ENCODE peak calls at places on chromosomes 1 and 21, in ten cellular contexts. V is AG10803; R is cardiac fibroblast; K is OCI-LY7; L is cardiac muscle cell; O is IMR-90; I is BE2C; D is body of pancreas; H is skeletal muscle cell; C is CD8-positive, alpha-beta memory T cell. U is an unnamed sample.

GRCh38 chr1:48526045-48526714 is 54.2 kb upstream of the SPATA6 start:
- DNase-seq in C (no peak), H (peak), O (peak), D (peak), L (peak), V (peak), K (no peak), R (peak), I (peak), U (no peak)

GRCh38 chr21:18041012-18041411 is 203.6 kb upstream of the CHODL start:
- DNase-seq in K (peak), O (no peak), H (no peak), L (peak), R (peak), V (no peak), I (peak), C (no peak), D (no peak), U (peak)

GRCh38 chr1:115469703-115470476 is 131.8 kb upstream of the NGF start:
- DNase-seq in L (peak), K (peak), H (no peak), I (peak), C (no peak), D (peak), O (peak), R (peak), V (peak), U (no peak)

GRCh38 chr1:164524810-164525209 is 34.2 kb upstream of the PBX1 start:
- DNase-seq in L (peak), K (no peak), H (no peak), O (peak), C (no peak), R (peak), V (peak), I (no peak), D (no peak), U (no peak)

GRCh38 chr1:197198911-197199310 is 52.4 kb upstream of the ASPM start:
- DNase-seq in R (no peak), D (no peak), L (no peak), O (no peak), K (no peak), H (no peak), I (no peak), C (no peak), V (no peak), U (no peak)

GRCh38 chr1:81232505-81232904 is 568.2 kb upstream of the ADGRL2 start:
- DNase-seq in C (no peak), L (no peak), K (no peak), O (no peak), V (peak), R (no peak), I (no peak), H (no peak), D (no peak), U (no peak)

GRCh38 chr1:160244209-160244608 is 18.1 kb downstream of the DCAF8 start:
- DNase-seq in D (no peak), I (no peak), R (no peak), H (no peak), C (no peak), V (no peak), K (no peak), O (no peak), L (no peak), U (no peak)

GRCh38 chr1:224106568-224107281 is 7.2 kb upstream of the FBXO28 start:
- DNase-seq in I (no peak), R (peak), K (peak), H (peak), C (no peak), D (peak), O (peak), L (peak), V (peak), U (peak)

GRCh38 chr21:27813750-27814149 is 846.9 kb upstream of the ADAMTS5 start:
- DNase-seq in D (no peak), H (no peak), K (no peak), O (no peak), C (no peak), R (no peak), L (no peak), V (no peak), I (peak), U (no peak)

GRCh38 chr1:9225411-9225785 is 9.2 kb upstream of the H6PD start:
- DNase-seq in K (no peak), C (no peak), R (no peak), H (no peak), L (no peak), O (no peak), I (no peak), V (no peak), D (no peak), U (no peak)

GRCh38 chr1:69688178-69688577 is 120.5 kb downstream of the LRRC7 start:
- DNase-seq in O (no peak), L (no peak), D (no peak), K (no peak), I (no peak), R (no peak), C (no peak), H (no peak), V (no peak), U (no peak)

GRCh38 chr1:43858324-43858723 is 75.3 kb upstream of the ARTN start:
- DNase-seq in D (peak), I (no peak), L (peak), C (no peak), R (peak), V (peak), H (peak), K (no peak), O (peak), U (no peak)

GRCh38 chr1:59375321-59376220 is 78.7 kb downstream of the FGGY start:
- DNase-seq in C (no peak), K (no peak), H (peak), I (no peak), O (peak), L (peak), D (no peak), V (peak), R (peak), U (no peak)

GRCh38 chr1:8090241-8090702 is 64.2 kb upstream of the ERRFI1 start:
- DNase-seq in H (peak), I (no peak), K (no peak), L (peak), C (no peak), V (peak), D (no peak), O (peak), R (peak), U (no peak)

GRCh38 chr1:77197351-77197750 is 21.9 kb downstream of the PIGK start:
- DNase-seq in I (no peak), K (no peak), H (no peak), V (no peak), L (no peak), R (no peak), O (no peak), D (no peak), C (no peak), U (no peak)

GRCh38 chr1:69994261-69994660 is 211.1 kb downstream of the LRRC40 start:
- DNase-seq in O (no peak), L (peak), D (no peak), C (no peak), V (peak), I (no peak), H (no peak), K (no peak), R (peak), U (no peak)

GRCh38 chr1:50228871-50229384 is 120.2 kb downstream of the ELAVL4 start:
- DNase-seq in H (no peak), O (no peak), L (no peak), I (no peak), C (no peak), V (no peak), K (no peak), D (no peak), R (no peak), U (no peak)

GRCh38 chr1:184502154-184502553 is 115.3 kb downstream of the C1orf21 start:
- DNase-seq in R (no peak), K (no peak), I (no peak), O (no peak), H (no peak), V (no peak), D (no peak), C (no peak), L (no peak), U (no peak)

GRCh38 chr1:54403808-54404261 is 2.4 kb downstream of the SSBP3 start:
- DNase-seq in V (peak), O (peak), K (peak), L (peak), H (peak), I (no peak), C (no peak), D (no peak), R (peak), U (no peak)

GRCh38 chr1:156102634-156103511 is 11.6 kb upstream of the LMNA start:
- DNase-seq in O (peak), H (no peak), R (peak), L (peak), K (no peak), C (no peak), D (no peak), V (peak), I (no peak), U (no peak)

GRCh38 chr1:105544475-105544874 is 1512.0 kb upstream of the PRMT6 start:
- DNase-seq in R (peak), K (no peak), I (no peak), O (peak), L (no peak), D (no peak), V (no peak), H (peak), C (no peak), U (no peak)

GRCh38 chr1:59316497-59317128 is 19.7 kb downstream of the FGGY start:
- DNase-seq in D (no peak), C (no peak), V (peak), H (no peak), O (peak), L (peak), R (peak), K (no peak), I (no peak), U (peak)

GRCh38 chr1:2133879-2134215 is 60.7 kb downstream of the FAAP20 start:
- DNase-seq in L (no peak), V (no peak), O (no peak), R (no peak), I (no peak), C (no peak), H (no peak), K (no peak), D (no peak), U (no peak)

GRCh38 chr1:106755682-106756406 is 300.6 kb upstream of the PRMT6 start:
- DNase-seq in V (peak), H (peak), L (peak), D (no peak), K (no peak), I (no peak), O (peak), C (no peak), R (peak), U (no peak)

GRCh38 chr1:36516372-36517018 is 33.8 kb upstream of the CSF3R start:
- DNase-seq in I (peak), D (peak), R (peak), O (peak), C (peak), L (peak), V (peak), K (peak), H (peak), U (peak)

GRCh38 chr1:244052011-244052727 is 1.1 kb downstream of the ZBTB18 start:
- DNase-seq in D (no peak), O (peak), C (no peak), H (no peak), L (no peak), I (peak), V (no peak), K (no peak), R (no peak), U (no peak)

GRCh38 chr21:42357307-42357706 is 6.5 kb upstream of the TFF2 start:
- DNase-seq in K (no peak), D (no peak), L (no peak), I (no peak), O (no peak), R (no peak), C (no peak), V (no peak), H (no peak), U (no peak)
- H3K4me3 ChIP-seq in K (no peak), D (no peak), L (no peak), I (no peak), O (no peak), R (no peak), C (no peak), V (no peak), H (no peak), U (no peak)

GRCh38 chr1:41426201-41426890 is 58.1 kb downstream of the EDN2 start:
- DNase-seq in C (no peak), L (no peak), H (no peak), D (no peak), V (no peak), O (no peak), R (no peak), I (no peak), K (no peak), U (no peak)

GRCh38 chr1:41425369-41425768 is 59.1 kb downstream of the EDN2 start:
- DNase-seq in V (no peak), H (no peak), D (no peak), K (no peak), I (no peak), O (no peak), R (no peak), C (no peak), L (no peak), U (no peak)

GRCh38 chr1:41424581-41425118 is 59.8 kb downstream of the EDN2 start:
- DNase-seq in C (no peak), V (peak), O (no peak), D (no peak), L (no peak), I (no peak), K (no peak), R (no peak), H (no peak), U (no peak)

GRCh38 chr1:41422306-41422705 is 61.1 kb downstream of the FOXO6 start:
- DNase-seq in L (no peak), H (no peak), D (no peak), V (no peak), C (no peak), K (no peak), R (no peak), I (no peak), O (no peak), U (no peak)

GRCh38 chr1:41423511-41424191 is 60.8 kb downstream of the EDN2 start:
- DNase-seq in C (no peak), L (no peak), V (no peak), R (no peak), O (no peak), H (no peak), K (no peak), D (peak), I (peak), U (no peak)
- H3K4me3 ChIP-seq in C (no peak), L (no peak), V (no peak), R (no peak), O (no peak), H (no peak), K (no peak), D (no peak), I (peak), U (no peak)

DNA sequence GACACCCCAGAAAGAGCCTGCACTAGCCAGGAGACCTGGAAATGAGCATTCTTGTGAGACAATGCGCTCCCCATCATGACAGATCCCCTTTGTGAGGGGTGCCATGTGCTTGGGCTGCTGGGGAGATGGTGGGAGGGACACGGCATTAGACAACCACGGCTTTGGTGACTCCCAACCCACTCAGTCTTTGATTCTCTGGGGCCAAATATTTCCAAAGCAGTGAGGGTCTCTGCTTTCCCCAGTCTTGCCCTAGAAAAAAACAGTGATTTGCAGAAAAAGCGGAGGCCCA is 10.2 kb downstream of the SLC45A3 start:
- DNase-seq in I (no peak), K (no peak), C (no peak), R (no peak), D (no peak), L (no peak), H (no peak), O (no peak), V (no peak), U (no peak)
- H3K4me3 ChIP-seq in I (no peak), K (peak), C (no peak), R (no peak), D (no peak), L (no peak), H (no peak), O (no peak), V (no peak), U (no peak)

GRCh38 chr1:21621761-21622436 is 47.3 kb downstream of the RAP1GAP start:
- DNase-seq in R (no peak), I (no peak), K (no peak), D (no peak), V (no peak), C (no peak), H (no peak), L (no peak), O (no peak), U (no peak)
- H3K4me3 ChIP-seq in R (no peak), I (no peak), K (no peak), D (peak), V (no peak), C (no peak), H (peak), L (peak), O (no peak), U (peak)

GRCh38 chr1:169309178-169310166 is 58.1 kb downstream of the NME7 start:
- DNase-seq in H (no peak), O (no peak), C (no peak), R (no peak), V (no peak), I (no peak), D (no peak), K (no peak), L (no peak), U (no peak)
- H3K4me3 ChIP-seq in H (no peak), O (no peak), C (peak), R (no peak), V (no peak), I (no peak), D (no peak), K (no peak), L (no peak), U (no peak)

GRCh38 chr1:181483084-181483559 is at the start of gene CACNA1E:
- DNase-seq in L (no peak), V (no peak), I (no peak), H (no peak), K (no peak), D (no peak), R (no peak), O (no peak), C (no peak), U (no peak)

GRCh38 chr1:181485276-181486097 is 2.2 kb downstream of the CACNA1E start:
- DNase-seq in K (no peak), D (peak), R (no peak), O (no peak), L (no peak), H (no peak), V (no peak), C (no peak), I (no peak), U (peak)

GRCh38 chr1:181482001-181482430 is 1.3 kb upstream of the CACNA1E start:
- DNase-seq in K (no peak), D (no peak), V (no peak), C (no peak), L (no peak), H (no peak), O (no peak), R (no peak), I (no peak), U (no peak)

GRCh38 chr1:181483561-181484291 is 409 bp downstream of the CACNA1E start:
- DNase-seq in H (no peak), R (no peak), I (no peak), L (no peak), C (no peak), O (no peak), V (no peak), K (no peak), D (no peak), U (no peak)

DNA sequence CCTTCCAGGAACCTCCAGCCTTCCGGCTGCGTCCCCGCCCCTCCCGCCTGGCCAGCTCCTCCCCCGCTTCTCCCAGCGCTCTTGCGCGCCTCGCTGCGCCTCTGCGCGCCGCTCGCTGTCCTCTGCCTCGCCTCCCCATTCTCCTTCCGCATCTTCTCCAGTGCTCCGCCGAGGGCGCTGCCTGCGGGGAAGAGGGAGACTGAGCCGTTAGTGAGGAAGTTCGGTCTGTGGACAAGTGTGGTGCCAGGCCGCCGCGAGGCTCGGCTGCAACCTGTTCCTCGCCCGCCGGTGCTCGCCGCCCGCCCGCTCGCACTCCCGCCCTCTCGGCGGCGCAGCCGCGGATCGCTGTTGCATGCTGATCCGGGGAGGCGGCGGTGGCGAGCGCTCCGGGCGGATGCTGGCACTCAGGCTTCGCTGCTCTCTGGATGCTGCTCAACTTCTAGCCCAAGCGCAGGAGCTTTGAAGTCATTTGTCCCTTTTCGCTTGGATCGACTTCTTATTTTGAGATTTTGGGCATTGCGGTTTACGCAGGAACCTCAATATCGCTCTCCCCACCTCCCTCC is 715 bp upstream of the CACNA1E start:
- DNase-seq in I (no peak), K (no peak), L (peak), H (no peak), O (peak), D (no peak), V (peak), R (no peak), C (no peak), U (no peak)
- H3K4me3 ChIP-seq in I (no peak), K (no peak), L (peak), H (peak), O (no peak), D (no peak), V (no peak), R (no peak), C (no peak), U (no peak)

GRCh38 chr1:229896306-229896705 is 170.7 kb upstream of the GALNT2 start:
- DNase-seq in I (no peak), L (no peak), K (no peak), O (no peak), H (no peak), V (no peak), D (no peak), C (no peak), R (no peak), U (no peak)

GRCh38 chr1:229893762-229894444 is 173.1 kb upstream of the GALNT2 start:
- DNase-seq in O (no peak), H (no peak), L (no peak), C (no peak), V (no peak), D (no peak), R (no peak), K (no peak), I (peak), U (no peak)

GRCh38 chr1:229892515-229893117 is 174.4 kb upstream of the GALNT2 start:
- DNase-seq in R (no peak), K (no peak), C (no peak), I (no peak), H (no peak), V (no peak), L (no peak), O (no peak), D (no peak), U (no peak)

GRCh38 chr1:229895605-229896004 is 171.4 kb upstream of the GALNT2 start:
- DNase-seq in I (no peak), H (no peak), D (no peak), L (no peak), V (no peak), C (no peak), K (no peak), R (no peak), O (no peak), U (no peak)

DNA sequence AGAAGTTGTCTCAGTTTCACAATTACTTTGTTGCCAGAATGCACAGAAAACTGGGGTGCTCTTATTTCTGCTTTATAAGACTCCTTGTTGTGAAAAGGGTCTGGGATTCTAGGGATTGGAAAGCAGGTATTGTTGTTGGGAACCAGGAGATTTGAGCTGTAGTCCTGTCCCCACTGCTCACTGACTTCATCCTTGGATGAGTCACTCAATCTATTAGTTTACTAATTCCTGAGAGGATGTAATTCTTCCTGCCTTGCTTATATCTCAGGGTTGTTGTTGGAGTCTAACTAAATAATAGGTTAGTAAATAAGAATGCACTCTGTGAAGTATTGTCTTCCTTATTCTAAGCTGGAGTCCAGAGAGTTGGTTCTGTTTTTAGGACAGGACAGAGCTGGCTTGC is 172.5 kb upstream of the GALNT2 start:
- DNase-seq in I (no peak), K (no peak), O (no peak), H (no peak), C (no peak), V (no peak), R (no peak), L (no peak), D (no peak), U (no peak)
- H3K4me3 ChIP-seq in I (peak), K (no peak), O (no peak), H (no peak), C (no peak), V (no peak), R (no peak), L (no peak), D (no peak), U (no peak)